ENCODE peak calls at places on chromosomes 1 and 21, in nine cellular contexts. U, I, S, E, L, P, F, A and C are unnamed samples.

GRCh38 chr1:174875306-174875705 is 124.4 kb upstream of the CACYBP start:
- DNase-seq in U (no peak), I (peak), S (peak), E (peak), L (peak), P (peak), F (peak), A (no peak), C (no peak)

GRCh38 chr1:209927466-209927865 is 10.6 kb upstream of the SYT14 start:
- DNase-seq in U (no peak), I (no peak), S (no peak), E (peak), L (peak), P (no peak), F (peak), A (no peak), C (no peak)

GRCh38 chr1:183147735-183148134 is 38.3 kb upstream of the LAMC2 start:
- DNase-seq in U (no peak), I (no peak), S (no peak), E (no peak), L (no peak), P (no peak), F (no peak), A (no peak), C (no peak)

GRCh38 chr1:231800071-231800470 is 173.5 kb downstream of the DISC1 start:
- DNase-seq in U (peak), I (no peak), S (no peak), E (peak), L (no peak), P (no peak), F (no peak), A (no peak), C (no peak)

GRCh38 chr1:75440274-75440673 is 170.6 kb downstream of the SLC44A5 start:
- DNase-seq in U (no peak), I (no peak), S (no peak), E (no peak), L (no peak), P (no peak), F (no peak), A (no peak), C (no peak)

GRCh38 chr1:2535455-2535854 is 5.4 kb upstream of the HES5 start:
- DNase-seq in U (no peak), I (no peak), S (no peak), E (no peak), L (peak), P (no peak), F (peak), A (no peak), C (no peak)

GRCh38 chr1:36136535-36136934 is 11.5 kb upstream of the COL8A2 start:
- DNase-seq in U (peak), I (no peak), S (no peak), E (peak), L (no peak), P (no peak), F (no peak), A (no peak), C (no peak)

GRCh38 chr21:39312112-39313041 is 1.1 kb downstream of the BRWD1 start:
- DNase-seq in U (peak), I (peak), S (peak), E (peak), L (peak), P (peak), F (peak), A (peak), C (peak)

GRCh38 chr1:108933944-108934343 is 29.3 kb downstream of the CLCC1 start:
- DNase-seq in U (no peak), I (no peak), S (no peak), E (no peak), L (no peak), P (no peak), F (no peak), A (no peak), C (no peak)

GRCh38 chr1:102842606-102843005 is 265.7 kb downstream of the COL11A1 start:
- DNase-seq in U (no peak), I (no peak), S (no peak), E (no peak), L (no peak), P (no peak), F (no peak), A (no peak), C (no peak)

GRCh38 chr21:35217504-35218060 is 168.5 kb upstream of the RUNX1 start:
- DNase-seq in U (peak), I (peak), S (no peak), E (peak), L (peak), P (peak), F (no peak), A (no peak), C (peak)

GRCh38 chr1:8580566-8580965 is 236.9 kb downstream of the RERE start:
- DNase-seq in U (no peak), I (no peak), S (no peak), E (no peak), L (no peak), P (no peak), F (no peak), A (no peak), C (no peak)

GRCh38 chr21:45295576-45296365 is 8.1 kb upstream of the POFUT2 start:
- DNase-seq in U (peak), I (peak), S (no peak), E (peak), L (no peak), P (no peak), F (no peak), A (peak), C (no peak)

GRCh38 chr1:29519733-29520132 is 283.4 kb downstream of the PTPRU start:
- DNase-seq in U (peak), I (no peak), S (no peak), E (no peak), L (no peak), P (no peak), F (no peak), A (no peak), C (no peak)

GRCh38 chr1:233673146-233673946 is 59.4 kb downstream of the KCNK1 start:
- DNase-seq in U (no peak), I (no peak), S (no peak), E (no peak), L (no peak), P (no peak), F (no peak), A (no peak), C (no peak)

GRCh38 chr21:41972511-41973205 is 18.8 kb upstream of the C2CD2 start:
- DNase-seq in U (no peak), I (no peak), S (no peak), E (no peak), L (no peak), P (no peak), F (no peak), A (no peak), C (no peak)

GRCh38 chr1:91325456-91325855 is 79.2 kb downstream of the HFM1 start:
- DNase-seq in U (no peak), I (no peak), S (no peak), E (no peak), L (no peak), P (no peak), F (no peak), A (no peak), C (no peak)

GRCh38 chr1:165481820-165482532 is 37.0 kb upstream of the RXRG start:
- DNase-seq in U (peak), I (peak), S (no peak), E (peak), L (peak), P (peak), F (no peak), A (no peak), C (peak)

GRCh38 chr1:62218603-62219002 is 24.0 kb downstream of the L1TD1 start:
- DNase-seq in U (peak), I (no peak), S (no peak), E (no peak), L (no peak), P (no peak), F (no peak), A (no peak), C (no peak)

GRCh38 chr1:24560361-24560760 is 4.5 kb downstream of the NCMAP start:
- DNase-seq in U (no peak), I (no peak), S (no peak), E (no peak), L (no peak), P (no peak), F (no peak), A (no peak), C (no peak)

GRCh38 chr1:41540886-41541591 is 56.6 kb upstream of the EDN2 start:
- DNase-seq in U (peak), I (no peak), S (no peak), E (no peak), L (no peak), P (no peak), F (peak), A (no peak), C (no peak)

GRCh38 chr1:178075323-178075722 is 18.6 kb upstream of the RASAL2 start:
- DNase-seq in U (no peak), I (no peak), S (no peak), E (no peak), L (no peak), P (no peak), F (no peak), A (peak), C (no peak)
- TF ChIP-seq EZH2phosphoT487 in U (no peak), I (no peak), S (no peak), E (no peak), L (no peak), P (no peak), F (no peak), A (no peak), C (no peak)

DNA sequence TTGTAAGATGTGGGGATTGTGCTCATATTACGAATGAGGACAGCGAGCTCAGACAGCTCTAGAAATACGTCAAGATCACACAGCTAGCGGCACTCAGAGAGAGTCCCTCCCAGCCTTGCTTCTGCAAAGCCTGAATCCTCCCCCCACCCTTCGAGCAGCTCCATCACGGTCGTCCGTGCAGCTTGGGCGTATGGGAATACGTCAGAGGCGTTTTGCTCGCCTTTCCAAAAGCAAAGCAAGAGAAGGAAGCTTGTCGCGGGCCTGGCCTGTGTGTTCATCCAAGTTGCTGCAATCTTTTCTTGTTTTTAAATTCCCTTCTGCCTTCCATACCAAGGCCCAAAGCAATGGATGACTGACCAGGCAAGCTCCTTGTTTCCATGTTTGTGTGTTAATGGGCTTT is 125.5 kb upstream of the IRF2BP2 start:
- DNase-seq in U (no peak), I (no peak), S (no peak), E (no peak), L (no peak), P (no peak), F (no peak), A (no peak), C (no peak)
- TF ChIP-seq EZH2phosphoT487 in U (no peak), I (no peak), S (no peak), E (no peak), L (no peak), P (no peak), F (no peak), A (no peak), C (no peak)

GRCh38 chr1:39255212-39255611 is 50.7 kb downstream of the MACF1 start:
- DNase-seq in U (peak), I (no peak), S (no peak), E (no peak), L (no peak), P (no peak), F (no peak), A (no peak), C (no peak)
- TF ChIP-seq EZH2phosphoT487 in U (no peak), I (no peak), S (no peak), E (no peak), L (no peak), P (no peak), F (no peak), A (no peak), C (no peak)

GRCh38 chr1:196178083-196178635 is 430.1 kb downstream of the KCNT2 start:
- DNase-seq in U (no peak), I (no peak), S (no peak), E (no peak), L (no peak), P (no peak), F (no peak), A (no peak), C (no peak)
- TF ChIP-seq EZH2phosphoT487 in U (no peak), I (no peak), S (no peak), E (no peak), L (no peak), P (no peak), F (no peak), A (no peak), C (no peak)

GRCh38 chr1:51346086-51346942 is 16.0 kb upstream of the TTC39A start:
- DNase-seq in U (no peak), I (no peak), S (no peak), E (no peak), L (no peak), P (no peak), F (no peak), A (peak), C (no peak)

GRCh38 chr1:51344602-51345299 is 14.4 kb upstream of the TTC39A start:
- DNase-seq in U (peak), I (peak), S (no peak), E (peak), L (peak), P (no peak), F (peak), A (peak), C (no peak)

GRCh38 chr1:51343624-51344023 is 13.3 kb upstream of the TTC39A start:
- DNase-seq in U (no peak), I (no peak), S (no peak), E (no peak), L (no peak), P (no peak), F (no peak), A (no peak), C (no peak)

GRCh38 chr1:51344276-51344601 is 13.9 kb upstream of the TTC39A start:
- DNase-seq in U (no peak), I (no peak), S (no peak), E (no peak), L (no peak), P (no peak), F (no peak), A (no peak), C (no peak)

GRCh38 chr1:51345300-51345687 is 14.9 kb upstream of the TTC39A start:
- DNase-seq in U (no peak), I (no peak), S (no peak), E (no peak), L (peak), P (no peak), F (no peak), A (no peak), C (no peak)
- TF ChIP-seq EZH2phosphoT487 in U (no peak), I (no peak), S (no peak), E (no peak), L (no peak), P (no peak), F (no peak), A (no peak), C (no peak)

GRCh38 chr1:180745098-180745497 is 113.3 kb downstream of the XPR1 start:
- DNase-seq in U (no peak), I (no peak), S (no peak), E (no peak), L (no peak), P (no peak), F (no peak), A (no peak), C (no peak)
- TF ChIP-seq EZH2phosphoT487 in U (no peak), I (no peak), S (no peak), E (no peak), L (no peak), P (no peak), F (no peak), A (no peak), C (no peak)

GRCh38 chr1:64680601-64681000 is 64.3 kb upstream of the RAVER2 start:
- DNase-seq in U (no peak), I (no peak), S (no peak), E (no peak), L (no peak), P (no peak), F (no peak), A (no peak), C (no peak)

GRCh38 chr1:64676386-64676785 is 68.5 kb upstream of the RAVER2 start:
- DNase-seq in U (no peak), I (no peak), S (no peak), E (no peak), L (no peak), P (no peak), F (no peak), A (no peak), C (no peak)

GRCh38 chr1:64679177-64679576 is 65.7 kb upstream of the RAVER2 start:
- DNase-seq in U (no peak), I (peak), S (no peak), E (no peak), L (no peak), P (no peak), F (no peak), A (no peak), C (no peak)

GRCh38 chr1:64677471-64677870 is 67.4 kb upstream of the RAVER2 start:
- DNase-seq in U (no peak), I (no peak), S (no peak), E (no peak), L (no peak), P (no peak), F (no peak), A (no peak), C (no peak)

DNA sequence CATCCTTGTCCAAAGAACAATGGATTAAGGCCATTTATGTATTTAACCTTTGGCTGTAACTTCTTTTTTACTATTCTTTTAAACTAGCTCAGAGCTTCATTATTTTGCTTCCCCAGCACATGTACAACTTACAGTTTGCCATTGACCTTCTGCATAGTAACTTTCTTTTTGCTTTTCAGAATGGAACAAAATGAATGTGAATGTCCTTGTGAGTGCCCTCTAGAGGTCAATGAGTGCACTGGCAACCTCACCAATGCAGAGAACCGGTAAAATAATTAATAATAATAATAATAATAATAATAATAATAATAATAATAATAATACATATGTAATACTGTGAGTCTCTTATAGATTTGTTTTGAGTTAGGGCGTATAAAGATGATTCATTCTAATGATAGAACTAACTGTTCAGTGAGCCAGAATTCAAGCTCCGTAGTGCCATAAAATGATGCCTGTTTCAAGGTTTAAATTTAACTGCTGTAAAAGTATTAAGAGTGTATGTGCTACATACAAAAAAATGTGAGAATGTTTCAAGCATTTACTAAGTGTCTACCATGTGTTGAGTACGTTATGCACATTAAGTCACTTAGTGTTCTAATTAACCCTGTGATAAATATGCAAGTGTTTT is 69.0 kb upstream of the RAVER2 start:
- DNase-seq in U (peak), I (peak), S (peak), E (peak), L (peak), P (peak), F (peak), A (peak), C (no peak)
- TF ChIP-seq EZH2phosphoT487 in U (no peak), I (no peak), S (no peak), E (no peak), L (no peak), P (no peak), F (no peak), A (no peak), C (no peak)

DNA sequence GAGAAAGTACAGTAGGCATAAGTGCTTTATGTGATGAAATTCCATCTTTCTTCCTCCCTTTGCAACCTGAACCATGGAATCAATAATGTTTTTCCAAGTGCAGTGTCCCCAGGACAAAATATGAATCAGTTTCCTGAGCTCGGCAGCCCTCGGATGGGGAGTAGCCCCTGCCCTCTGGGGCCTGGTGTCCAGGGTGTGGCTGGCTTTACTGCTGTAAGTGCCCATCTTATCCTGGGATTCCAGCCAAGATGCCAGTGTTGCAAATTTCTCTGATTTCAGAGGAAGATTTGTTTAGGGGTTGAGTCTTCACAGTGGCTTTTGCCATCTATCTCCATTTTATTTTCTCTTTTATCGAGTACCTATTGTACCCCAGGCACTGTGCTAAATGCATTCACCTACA is 40.4 kb upstream of the SRP9 start:
- DNase-seq in U (peak), I (no peak), S (no peak), E (peak), L (no peak), P (no peak), F (no peak), A (peak), C (no peak)
- TF ChIP-seq EZH2phosphoT487 in U (no peak), I (no peak), S (no peak), E (no peak), L (no peak), P (no peak), F (no peak), A (no peak), C (no peak)

DNA sequence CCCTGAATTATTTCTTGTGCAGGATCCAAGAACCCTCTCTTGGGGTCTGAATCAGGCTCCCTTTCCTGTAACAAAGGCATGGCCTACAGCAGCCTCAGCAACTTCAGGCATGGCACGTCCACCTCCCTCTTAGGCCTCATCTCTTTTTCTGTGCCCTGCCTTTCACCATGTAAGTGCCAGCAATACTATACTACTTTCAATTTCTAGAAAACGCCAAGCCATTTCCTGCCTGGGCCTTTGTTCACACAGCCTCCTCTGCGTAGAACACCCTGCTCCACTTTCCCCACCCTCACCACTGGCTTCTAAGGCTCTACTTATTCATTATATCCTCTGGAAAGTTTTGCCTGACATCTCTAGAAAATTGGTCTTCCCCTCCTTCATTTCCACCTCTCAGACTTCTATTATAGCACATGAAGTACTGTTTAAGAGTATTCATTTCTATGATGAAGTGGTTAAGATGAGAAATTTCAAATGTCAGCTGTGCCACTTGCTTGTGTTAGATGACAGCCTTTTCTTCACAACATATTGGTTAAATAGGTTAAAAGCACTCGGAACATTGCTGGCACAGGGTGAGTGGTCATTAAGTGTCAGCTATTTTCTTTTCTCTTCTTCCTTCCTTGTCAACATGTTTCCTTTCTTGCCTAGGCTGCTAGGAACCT is 41.6 kb upstream of the VWA5B1 start:
- DNase-seq in U (no peak), I (no peak), S (peak), E (no peak), L (no peak), P (peak), F (no peak), A (no peak), C (no peak)
- TF ChIP-seq EZH2phosphoT487 in U (no peak), I (no peak), S (no peak), E (no peak), L (no peak), P (no peak), F (no peak), A (no peak), C (no peak)

GRCh38 chr1:15346356-15347030 is 63.2 kb upstream of the EFHD2 start:
- DNase-seq in U (no peak), I (no peak), S (no peak), E (no peak), L (no peak), P (no peak), F (no peak), A (no peak), C (no peak)

GRCh38 chr1:15347182-15347581 is 62.5 kb upstream of the EFHD2 start:
- DNase-seq in U (no peak), I (no peak), S (no peak), E (no peak), L (no peak), P (no peak), F (no peak), A (no peak), C (no peak)

GRCh38 chr1:15344800-15345710 is 64.6 kb upstream of the EFHD2 start:
- DNase-seq in U (no peak), I (no peak), S (no peak), E (no peak), L (no peak), P (no peak), F (no peak), A (no peak), C (no peak)

GRCh38 chr1:15344380-15344779 is 65.3 kb upstream of the EFHD2 start:
- DNase-seq in U (no peak), I (no peak), S (no peak), E (no peak), L (no peak), P (no peak), F (no peak), A (no peak), C (no peak)

GRCh38 chr1:15345711-15346355 is 63.9 kb upstream of the EFHD2 start:
- DNase-seq in U (no peak), I (no peak), S (no peak), E (no peak), L (no peak), P (no peak), F (no peak), A (no peak), C (no peak)
- TF ChIP-seq EZH2phosphoT487 in U (no peak), I (no peak), S (no peak), E (no peak), L (no peak), P (no peak), F (no peak), A (no peak), C (no peak)